ENCODE peak calls at places on chromosome 11, in four cellular contexts. Y is GM12878, R is HepG2, V is K562. A is an unnamed sample.

GRCh38 chr11:27158763-27159679 is 118.4 kb downstream of the BBOX1 start:
- DNase-seq in Y (no peak), R (peak; percentile 69), V (peak; percentile 39), A (peak; percentile 84)

GRCh38 chr11:96524475-96524874 is 134.7 kb downstream of the JRKL start:
- DNase-seq in Y (no peak), R (no peak), V (no peak), A (no peak)

GRCh38 chr11:9313648-9314290 is 624 bp downstream of the TMEM41B start:
- DNase-seq in Y (no peak), R (no peak), V (no peak), A (peak; percentile 37)

GRCh38 chr11:13343931-13344717 is 66.5 kb downstream of the BMAL1 start:
- DNase-seq in Y (no peak), R (peak; percentile 64), V (peak; percentile 69), A (peak; percentile 80)

GRCh38 chr11:107844041-107844440 is 14.5 kb downstream of the SLC35F2 start:
- DNase-seq in Y (no peak), R (no peak), V (no peak), A (peak; percentile 33)

GRCh38 chr11:126978911-126979310 is 21.7 kb downstream of the KIRREL3 start:
- DNase-seq in Y (no peak), R (no peak), V (no peak), A (no peak)

GRCh38 chr11:81658722-81659121 is 1074.9 kb downstream of the FAM181B start:
- DNase-seq in Y (no peak), R (peak; percentile 20), V (peak; percentile 4), A (peak; percentile 1)

GRCh38 chr11:70203749-70204465 is 811 bp downstream of the FADD start:
- DNase-seq in Y (peak; percentile 40), R (peak; percentile 59), V (peak; percentile 68), A (peak; percentile 56)

GRCh38 chr11:9577551-9577950 is 4.1 kb downstream of the WEE1 start:
- DNase-seq in Y (no peak), R (no peak), V (no peak), A (no peak)

GRCh38 chr11:57490456-57491248 is 24.9 kb downstream of the SLC43A1 start:
- DNase-seq in Y (no peak), R (no peak), V (no peak), A (no peak)

GRCh38 chr11:110759972-110760381 is 47.7 kb upstream of the ARHGAP20 start:
- DNase-seq in Y (no peak), R (no peak), V (no peak), A (no peak)

GRCh38 chr11:109304159-109304558 is 117.8 kb upstream of the C11orf87 start:
- DNase-seq in Y (no peak), R (no peak), V (no peak), A (no peak)

GRCh38 chr11:77698896-77699295 is 61.3 kb upstream of the CLNS1A start:
- DNase-seq in Y (no peak), R (no peak), V (no peak), A (no peak)

GRCh38 chr11:31656051-31656450 is 146.5 kb downstream of the ELP4 start:
- DNase-seq in Y (no peak), R (no peak), V (no peak), A (peak; percentile 23)

GRCh38 chr11:65867284-65868071 is 5.1 kb downstream of the EFEMP2 start:
- DNase-seq in Y (no peak), R (no peak), V (no peak), A (no peak)

GRCh38 chr11:84522331-84522730 is 1104.8 kb downstream of the DLG2 start:
- DNase-seq in Y (no peak), R (no peak), V (no peak), A (no peak)

GRCh38 chr11:93729129-93729616 is 12.1 kb downstream of the TAF1D start:
- DNase-seq in Y (no peak), R (no peak), V (no peak), A (no peak)

GRCh38 chr11:76891793-76892192 is 31.1 kb downstream of the ACER3 start:
- DNase-seq in Y (no peak), R (no peak), V (no peak), A (no peak)

GRCh38 chr11:78192223-78192719 is 3.6 kb downstream of the USP35 start:
- DNase-seq in Y (no peak), R (no peak), V (peak; percentile 62), A (no peak)

GRCh38 chr11:110147965-110148709 is 54.9 kb downstream of the ZC3H12C start:
- DNase-seq in Y (no peak), R (no peak), V (no peak), A (peak; percentile 29)

GRCh38 chr11:93526691-93527583 is 16.3 kb downstream of the SMCO4 start:
- DNase-seq in Y (no peak), R (peak; percentile 32), V (no peak), A (no peak)

GRCh38 chr11:76201672-76202412 is 4.5 kb downstream of the WNT11 start:
- DNase-seq in Y (no peak), R (no peak), V (no peak), A (no peak)

GRCh38 chr11:67422894-67423293 is 5.4 kb upstream of the RPS6KB2 start:
- DNase-seq in Y (no peak), R (no peak), V (no peak), A (no peak)

GRCh38 chr11:47642099-47642855 is at the start of gene MTCH2:
- DNase-seq in Y (peak; percentile 92), R (peak; percentile 95), V (peak; percentile 99), A (peak; percentile 96)
- TF ChIP-seq REST in Y (no peak), R (peak; percentile 57), V (peak; percentile 69), A (peak; percentile 59)

GRCh38 chr11:1703146-1703545 is 6.2 kb downstream of the KRTAP5-6 start:
- DNase-seq in Y (no peak), R (no peak), V (no peak), A (no peak)
- TF ChIP-seq ESRRA in Y (no peak), R (no peak), V (no peak), A (no peak)

GRCh38 chr11:18698341-18699268 is at the start of gene TMEM86A:
- DNase-seq in Y (no peak), R (peak; percentile 70), V (peak; percentile 98), A (peak; percentile 90)
- TF ChIP-seq REST in Y (no peak), R (peak; percentile 14), V (no peak), A (no peak)

GRCh38 chr11:119741369-119742262 is 12.6 kb upstream of the NECTIN1 start:
- DNase-seq in Y (no peak), R (peak; percentile 21), V (peak; percentile 83), A (peak; percentile 20)
- TF ChIP-seq ESRRA in Y (no peak), R (no peak), V (no peak), A (no peak)

A was measured in A549.